ENCODE peak calls at places on chromosomes 16 and 17, in seven cellular contexts. E, U, G, F, R, T and A are unnamed samples.

GRCh38 chr16:57677622-57678369 is 9.7 kb downstream of the ADGRG3 start:
- DNase-seq in E (peak; percentile 56), U (no peak), G (no peak), F (no peak), R (no peak), T (no peak), A (no peak)

GRCh38 chr16:14337303-14338191 is 266.4 kb downstream of the MRTFB start:
- DNase-seq in E (no peak), U (no peak), G (no peak), F (peak; percentile 46), R (no peak), T (no peak), A (no peak)

GRCh38 chr17:67506966-67507365 is 129.9 kb downstream of the PITPNC1 start:
- DNase-seq in E (no peak), U (no peak), G (no peak), F (no peak), R (no peak), T (no peak), A (no peak)

GRCh38 chr17:5817475-5818395 is 233.4 kb upstream of the NLRP1 start:
- DNase-seq in E (no peak), U (no peak), G (no peak), F (no peak), R (no peak), T (no peak), A (no peak)

GRCh38 chr17:20216154-20216815 is 207.1 kb downstream of the SPECC1 start:
- DNase-seq in E (peak; percentile 48), U (no peak), G (no peak), F (no peak), R (no peak), T (no peak), A (no peak)

GRCh38 chr17:4625181-4625601 is 16.3 kb downstream of the ALOX15 start:
- DNase-seq in E (no peak), U (no peak), G (no peak), F (peak; percentile 67), R (no peak), T (no peak), A (no peak)

GRCh38 chr16:27226976-27227705 is 23.8 kb downstream of the KDM8 start:
- DNase-seq in E (no peak), U (no peak), G (no peak), F (no peak), R (no peak), T (no peak), A (no peak)

GRCh38 chr17:65104541-65104940 is 32.6 kb upstream of the RGS9 start:
- DNase-seq in E (no peak), U (no peak), G (no peak), F (no peak), R (no peak), T (no peak), A (no peak)

GRCh38 chr16:85757341-85757822 is 6.5 kb upstream of the C16orf74 start:
- DNase-seq in E (no peak), U (no peak), G (no peak), F (no peak), R (no peak), T (no peak), A (no peak)

GRCh38 chr17:6426356-6427101 is 8.4 kb downstream of the AIPL1 start:
- DNase-seq in E (no peak), U (no peak), G (no peak), F (no peak), R (no peak), T (no peak), A (no peak)

GRCh38 chr16:89861648-89862047 is 11.7 kb upstream of the TCF25 start:
- DNase-seq in E (no peak), U (no peak), G (no peak), F (no peak), R (no peak), T (no peak), A (no peak)

GRCh38 chr17:7885357-7886226 is 3.0 kb upstream of the CHD3 start:
- DNase-seq in E (peak; percentile 48), U (peak; percentile 80), G (no peak), F (peak; percentile 69), R (peak; percentile 76), T (peak; percentile 41), A (peak; percentile 61)

GRCh38 chr16:29028457-29029167 is 43.8 kb downstream of the LAT start:
- DNase-seq in E (no peak), U (no peak), G (no peak), F (no peak), R (no peak), T (no peak), A (no peak)

GRCh38 chr16:83887088-83887487 is 11.8 kb upstream of the MLYCD start:
- DNase-seq in E (peak; percentile 53), U (no peak), G (peak; percentile 31), F (no peak), R (no peak), T (no peak), A (no peak)

GRCh38 chr16:25626172-25626571 is 65.6 kb upstream of the HS3ST4 start:
- DNase-seq in E (no peak), U (no peak), G (no peak), F (no peak), R (no peak), T (no peak), A (no peak)

GRCh38 chr17:49845210-49845782 is 2.6 kb downstream of the TAC4 start:
- DNase-seq in E (no peak), U (no peak), G (no peak), F (no peak), R (no peak), T (peak; percentile 86), A (no peak)

GRCh38 chr17:49842846-49843245 is 5.0 kb downstream of the TAC4 start:
- DNase-seq in E (no peak), U (no peak), G (no peak), F (no peak), R (no peak), T (no peak), A (no peak)

GRCh38 chr17:49836111-49837030 is 11.5 kb downstream of the TAC4 start:
- DNase-seq in E (peak; percentile 68), U (no peak), G (no peak), F (no peak), R (no peak), T (no peak), A (no peak)

GRCh38 chr17:49843774-49844350 is 4.0 kb downstream of the TAC4 start:
- DNase-seq in E (peak; percentile 52), U (no peak), G (no peak), F (no peak), R (no peak), T (peak; percentile 24), A (no peak)

GRCh38 chr17:49841548-49841947 is 6.3 kb downstream of the TAC4 start:
- DNase-seq in E (no peak), U (no peak), G (no peak), F (no peak), R (no peak), T (no peak), A (no peak)
- TF ChIP-seq CTCF in E (no peak), U (peak; percentile 41), G (peak; percentile 36), F (no peak), R (no peak), T (no peak), A (no peak)

DNA sequence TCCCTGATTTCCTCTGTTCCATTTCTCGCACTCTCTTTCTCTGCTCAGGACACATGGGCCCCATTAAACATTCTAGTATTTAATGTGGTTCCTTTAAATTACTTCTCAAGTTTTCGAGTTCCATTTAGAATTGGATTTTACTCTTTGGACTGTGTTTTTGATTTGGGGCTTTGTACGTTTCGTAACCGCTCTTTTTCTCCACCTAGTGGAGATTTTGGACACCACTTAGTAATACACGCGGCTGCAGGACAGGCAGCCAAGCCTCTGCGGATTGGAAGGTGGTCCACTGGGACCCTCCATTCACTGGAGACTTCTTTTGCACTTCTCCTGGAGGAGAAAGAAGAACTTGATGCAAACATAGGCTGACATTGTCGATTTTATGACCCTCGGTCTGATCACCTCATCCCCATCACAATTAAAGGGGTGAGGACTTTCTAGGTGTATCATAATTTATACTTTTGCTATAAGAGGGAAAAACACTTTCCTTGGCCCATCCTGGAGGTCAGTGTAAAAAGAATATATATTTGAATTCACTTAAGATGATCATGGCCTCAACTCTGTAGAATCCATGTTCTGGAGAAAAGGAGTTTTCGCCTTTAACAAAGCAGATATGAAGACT is 85.8 kb downstream of the NOG start:
- DNase-seq in E (peak; percentile 23), U (peak; percentile 68), G (peak; percentile 15), F (peak; percentile 51), R (peak; percentile 23), T (no peak), A (no peak)
- TF ChIP-seq CTCF in E (peak; percentile 66), U (peak; percentile 88), G (peak; percentile 77), F (peak; percentile 75), R (peak; percentile 63), T (peak; percentile 47), A (peak; percentile 43)

GRCh38 chr16:68433316-68433715 is 15.0 kb downstream of the SMPD3 start:
- DNase-seq in E (no peak), U (no peak), G (no peak), F (no peak), R (no peak), T (no peak), A (no peak)

GRCh38 chr16:68432701-68433100 is 15.6 kb downstream of the SMPD3 start:
- DNase-seq in E (no peak), U (no peak), G (no peak), F (no peak), R (no peak), T (no peak), A (no peak)

GRCh38 chr16:68434654-68435210 is 13.6 kb downstream of the SMPD3 start:
- DNase-seq in E (no peak), U (no peak), G (no peak), F (peak; percentile 28), R (no peak), T (no peak), A (no peak)

DNA sequence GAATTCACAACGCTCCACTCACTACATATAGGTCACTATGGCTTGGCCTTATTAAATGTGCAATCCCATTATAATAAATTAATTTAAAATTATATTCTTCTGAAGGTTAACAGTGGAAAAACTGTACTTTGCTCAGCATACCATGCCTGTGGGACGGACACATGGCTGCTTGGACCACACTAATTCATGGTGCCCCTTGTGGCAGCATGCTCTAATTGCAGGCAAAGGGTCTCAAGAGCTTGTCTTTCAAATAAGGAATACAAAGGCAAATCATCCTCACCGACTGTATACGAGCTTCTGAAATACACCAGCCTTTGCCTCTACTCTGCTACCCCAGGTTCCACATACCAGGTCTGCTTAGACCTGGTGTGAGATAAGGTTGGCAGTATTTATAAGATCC is 11.7 kb downstream of the SMPD3 start:
- DNase-seq in E (peak; percentile 55), U (no peak), G (peak; percentile 16), F (no peak), R (no peak), T (no peak), A (no peak)
- TF ChIP-seq CTCF in E (no peak), U (peak; percentile 41), G (peak; percentile 60), F (peak; percentile 17), R (peak; percentile 21), T (no peak), A (no peak)

DNA sequence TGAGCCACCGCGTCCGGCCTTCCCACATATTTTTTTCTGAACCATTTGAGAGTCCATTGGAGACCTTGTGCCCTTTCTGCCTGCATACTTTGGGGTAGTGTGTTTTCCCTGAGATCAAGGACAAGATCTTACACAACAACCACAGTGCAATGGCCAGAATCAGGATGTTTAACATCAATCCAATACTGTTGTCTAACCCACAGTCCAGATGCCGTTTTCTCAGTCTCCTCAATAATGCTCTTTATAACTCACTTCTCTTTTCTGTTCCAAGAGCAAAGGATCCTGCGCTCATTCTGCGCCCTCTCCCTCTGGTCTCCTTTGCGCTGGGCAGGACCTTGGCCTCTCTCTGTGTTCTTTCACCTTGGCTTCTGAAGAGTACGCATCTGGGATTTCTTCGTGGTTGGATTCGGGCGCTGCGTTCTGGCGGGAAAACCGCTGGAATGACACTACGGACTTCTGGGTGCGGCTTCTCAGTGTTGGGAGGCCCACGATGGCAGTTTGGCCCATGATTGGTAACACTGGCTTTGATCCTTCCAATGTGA is 16.6 kb downstream of the CBX4 start:
- DNase-seq in E (no peak), U (no peak), G (no peak), F (no peak), R (no peak), T (no peak), A (no peak)
- TF ChIP-seq CTCF in E (no peak), U (no peak), G (no peak), F (no peak), R (no peak), T (no peak), A (no peak)